ENCODE peak calls at places on chromosomes 5 and 9, in four cellular contexts. D, K, X and W are unnamed samples.

GRCh38 chr9:120710110-120710981 is 3.9 kb downstream of the MEGF9 start:
- DNase-seq in D (peak; percentile 76), K (no peak), X (no peak), W (peak; percentile 82)

GRCh38 chr5:144336191-144336590 is 165.5 kb downstream of the KCTD16 start:
- DNase-seq in D (no peak), K (no peak), X (no peak), W (no peak)

GRCh38 chr5:31106259-31106658 is 87.2 kb upstream of the CDH6 start:
- DNase-seq in D (no peak), K (no peak), X (peak; percentile 9), W (no peak)

GRCh38 chr9:93693129-93693528 is 116.7 kb downstream of the PHF2 start:
- DNase-seq in D (no peak), K (no peak), X (no peak), W (no peak)

GRCh38 chr9:126116351-126117157 is 210.1 kb upstream of the MVB12B start:
- DNase-seq in D (no peak), K (no peak), X (no peak), W (no peak)

GRCh38 chr5:146751054-146751453 is 127.5 kb downstream of the PPP2R2B start:
- DNase-seq in D (no peak), K (no peak), X (no peak), W (no peak)

GRCh38 chr5:52043137-52043536 is 659.9 kb downstream of the ISL1 start:
- DNase-seq in D (no peak), K (no peak), X (no peak), W (no peak)

GRCh38 chr5:4245511-4245910 is 649.9 kb downstream of the IRX1 start:
- DNase-seq in D (no peak), K (no peak), X (no peak), W (no peak)

GRCh38 chr5:32545102-32545847 is 40.1 kb upstream of the SUB1 start:
- DNase-seq in D (no peak), K (no peak), X (no peak), W (no peak)

GRCh38 chr5:151199581-151200185 is 24.2 kb downstream of the CCDC69 start:
- DNase-seq in D (no peak), K (no peak), X (no peak), W (no peak)

GRCh38 chr5:151198861-151199260 is 25.0 kb downstream of the CCDC69 start:
- DNase-seq in D (no peak), K (no peak), X (no peak), W (no peak)

GRCh38 chr5:151195622-151196021 is 28.3 kb downstream of the CCDC69 start:
- DNase-seq in D (no peak), K (peak; percentile 55), X (no peak), W (no peak)

GRCh38 chr5:151192626-151193025 is 31.3 kb downstream of the CCDC69 start:
- DNase-seq in D (no peak), K (no peak), X (no peak), W (no peak)

GRCh38 chr5:151196556-151197290 is 27.2 kb downstream of the CCDC69 start:
- DNase-seq in D (no peak), K (no peak), X (no peak), W (no peak)
- H3K27ac ChIP-seq in D (no peak overlapping the region), K (peak overlapping the region; percentile 41), X (no peak overlapping the region), W (no peak overlapping the region)

GRCh38 chr9:75593920-75594319 is 296.6 kb upstream of the PCSK5 start:
- DNase-seq in D (no peak), K (no peak), X (no peak), W (no peak)

GRCh38 chr9:75589497-75589896 is 301.0 kb upstream of the PCSK5 start:
- DNase-seq in D (no peak), K (no peak), X (no peak), W (no peak)

GRCh38 chr9:75582870-75583269 is 307.6 kb upstream of the PCSK5 start:
- DNase-seq in D (no peak), K (no peak), X (no peak), W (no peak)

GRCh38 chr9:75591972-75592371 is 298.5 kb upstream of the PCSK5 start:
- DNase-seq in D (no peak), K (no peak), X (no peak), W (no peak)

GRCh38 chr9:75588808-75589207 is 301.7 kb upstream of the PCSK5 start:
- DNase-seq in D (no peak), K (no peak), X (no peak), W (peak; percentile 6)
- TF ChIP-seq CTCF in D (no peak), K (peak; percentile 26), X (peak; percentile 31), W (no peak)

DNA sequence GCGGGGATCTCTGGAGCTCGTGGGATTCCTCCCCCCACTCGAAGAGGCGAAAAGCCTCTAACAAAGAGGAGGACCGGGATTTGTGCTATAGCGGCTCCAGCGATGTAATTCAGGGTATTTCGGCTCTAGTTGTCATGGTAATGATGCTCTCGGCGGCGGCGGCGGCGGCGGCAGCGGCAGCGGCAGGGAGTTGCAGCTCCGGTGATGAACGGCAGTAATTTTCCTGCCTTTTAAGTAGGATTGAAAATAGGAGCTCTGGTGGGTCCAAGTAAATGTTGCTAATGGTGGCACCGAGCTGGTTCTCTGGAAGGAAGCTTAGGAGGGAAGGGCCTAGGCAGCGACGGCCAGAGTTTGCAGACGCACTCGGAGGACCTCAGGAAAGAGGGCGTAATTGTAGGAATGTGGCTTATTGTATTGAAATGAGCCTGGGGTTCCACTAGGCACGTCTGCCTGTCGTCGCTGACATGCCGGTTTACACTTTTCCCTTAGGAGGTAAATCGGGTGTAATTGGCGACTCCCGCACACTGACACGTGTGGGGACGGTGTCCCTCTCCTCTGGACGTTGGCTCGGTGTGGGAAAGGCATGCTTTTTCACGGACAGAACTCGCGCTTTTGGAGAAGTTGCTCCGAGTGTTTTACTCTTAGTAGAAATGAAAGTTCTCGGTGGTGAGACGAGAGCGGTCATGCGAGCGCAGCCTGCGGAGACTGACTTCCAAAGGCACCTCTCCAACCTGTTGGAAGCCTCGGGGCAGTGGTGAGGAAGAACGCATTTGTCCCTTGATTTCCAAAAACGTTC is 1.1 kb downstream of the NR4A3 start:
- DNase-seq in D (peak; percentile 43), K (peak; percentile 51), X (peak; percentile 53), W (peak; percentile 56)
- H3K27ac ChIP-seq in D (peak overlapping the region; percentile 64), K (peak overlapping the region; percentile 97), X (peak overlapping the region; percentile 88), W (peak overlapping the region; percentile 93)

GRCh38 chr5:74016373-74016772 is 390.4 kb downstream of the ARHGEF28 start:
- DNase-seq in D (no peak), K (no peak), X (no peak), W (no peak)
- TF ChIP-seq CTCF in D (no peak), K (no peak), X (peak; percentile 51), W (no peak)

DNA sequence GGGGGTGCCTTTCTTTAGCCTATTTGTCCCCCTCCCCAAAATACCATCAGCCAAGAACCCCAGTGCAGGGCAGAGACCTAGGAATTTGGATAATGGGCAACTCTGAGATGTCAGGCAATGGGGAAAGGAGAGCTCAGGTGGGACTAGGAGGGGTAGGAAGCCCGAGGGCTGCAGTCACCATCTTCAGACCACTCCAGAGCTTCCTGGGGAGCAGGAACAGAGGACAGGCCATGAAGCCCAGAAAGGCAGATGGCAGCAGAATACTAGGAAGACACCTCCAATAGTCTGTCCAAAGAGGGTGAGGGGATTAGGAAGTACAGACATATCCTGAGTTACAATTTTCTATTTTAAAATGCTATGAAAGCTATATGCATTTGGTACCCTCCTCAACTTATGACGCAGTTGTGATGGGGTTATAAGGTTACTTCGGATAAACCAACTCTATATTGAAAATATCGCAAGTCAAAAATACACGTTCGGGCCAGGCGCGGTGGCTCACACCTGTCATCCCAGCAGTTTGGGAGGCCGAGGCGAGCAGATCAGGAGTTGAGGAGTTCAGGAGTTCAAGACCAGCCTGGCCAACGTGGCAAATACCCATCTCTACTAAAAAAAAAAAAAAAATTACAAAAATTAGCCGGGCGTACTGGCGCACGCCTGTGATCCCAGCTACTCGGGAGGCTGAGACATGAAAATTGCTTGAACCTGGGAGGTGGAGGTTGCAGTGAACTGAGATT is 34.6 kb upstream of the IL17B start:
- DNase-seq in D (no peak), K (no peak), X (no peak), W (no peak)
- H3K27ac ChIP-seq in D (no peak overlapping the region), K (peak overlapping the region; percentile 44), X (peak overlapping the region; percentile 78), W (no peak overlapping the region)

DNA sequence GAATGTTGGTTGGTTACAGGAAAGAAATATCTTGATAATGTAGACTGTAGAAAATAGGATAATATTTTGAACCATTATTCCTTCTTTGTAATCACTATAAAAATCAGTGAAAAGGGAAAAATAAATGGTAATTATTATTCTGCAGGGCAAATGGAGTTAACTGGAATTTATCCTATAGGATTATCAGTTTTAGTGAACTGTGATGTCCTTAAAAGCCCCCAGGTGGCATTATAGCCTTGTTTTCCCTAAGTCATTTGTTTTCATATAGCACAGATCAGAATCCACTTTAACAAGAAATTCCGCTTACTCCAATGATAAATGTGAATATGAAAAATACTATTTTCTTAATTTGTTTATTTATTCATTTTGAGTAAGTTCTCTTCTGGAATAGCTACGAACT is 26.2 kb upstream of the WDR41 start:
- DNase-seq in D (peak; percentile 7), K (no peak), X (no peak), W (peak; percentile 27)
- TF ChIP-seq CTCF in D (peak; percentile 61), K (no peak), X (peak; percentile 9), W (peak; percentile 44)

GRCh38 chr9:137689745-137690529 is 71.1 kb downstream of the EHMT1 start:
- DNase-seq in D (peak; percentile 36), K (no peak), X (peak; percentile 52), W (no peak)

GRCh38 chr9:137688261-137688660 is 69.5 kb downstream of the EHMT1 start:
- DNase-seq in D (no peak), K (no peak), X (no peak), W (no peak)

GRCh38 chr9:137691648-137692357 is 73.0 kb downstream of the EHMT1 start:
- DNase-seq in D (no peak), K (peak; percentile 84), X (no peak), W (no peak)

GRCh38 chr9:137688725-137689124 is 69.9 kb downstream of the EHMT1 start:
- DNase-seq in D (no peak), K (no peak), X (no peak), W (no peak)

GRCh38 chr9:137690939-137691647 is 72.3 kb downstream of the EHMT1 start:
- DNase-seq in D (no peak), K (no peak), X (no peak), W (no peak)
- H3K27ac ChIP-seq in D (peak overlapping the region; percentile 58), K (no peak overlapping the region), X (no peak overlapping the region), W (no peak overlapping the region)